ENCODE peak calls at places on chromosomes 13 and 19, in ten cellular contexts. One of them, this sample, is unnamed.
A peak's percentile ranks its signal among the peaks of the same experiment; 100 is the strongest.

GRCh38 chr19:35074426-35075201 is 33.1 kb downstream of the HPN start:
- DNase-seq in fibroblast of the conjunctiva: no peak
- DNase-seq in cardiac fibroblast: no peak
- DNase-seq in HCEC 1CT: no peak
- DNase-seq in GM04503: no peak
- DNase-seq in NCI-H526 treated with DMSO at 0.1 percent for 48 hours: no peak
- DNase-seq in ovary: no peak
- DNase-seq in T-cell: no peak
- DNase-seq in fibroblast of the aortic adventitia: no peak
- DNase-seq in left ventricle myocardium inferior: no peak
- DNase-seq in this sample: no peak

GRCh38 chr13:21033224-21033855 is 28.0 kb downstream of the LATS2 start:
- DNase-seq in NCI-H526 treated with DMSO at 0.1 percent for 48 hours: no peak
- DNase-seq in fibroblast of the aortic adventitia: peak; percentile 58
- DNase-seq in ovary: no peak
- DNase-seq in GM04503: peak; percentile 27
- DNase-seq in T-cell: no peak
- DNase-seq in HCEC 1CT: peak; percentile 32
- DNase-seq in cardiac fibroblast: peak; percentile 73
- DNase-seq in fibroblast of the conjunctiva: peak; percentile 35
- DNase-seq in left ventricle myocardium inferior: no peak
- DNase-seq in this sample: no peak

GRCh38 chr13:51728972-51729371 is 75.0 kb downstream of the DHRS12 start:
- DNase-seq in left ventricle myocardium inferior: no peak
- DNase-seq in NCI-H526 treated with DMSO at 0.1 percent for 48 hours: no peak
- DNase-seq in HCEC 1CT: peak; percentile 90
- DNase-seq in ovary: no peak
- DNase-seq in fibroblast of the conjunctiva: peak; percentile 60
- DNase-seq in GM04503: peak; percentile 40
- DNase-seq in T-cell: no peak
- DNase-seq in cardiac fibroblast: peak; percentile 96
- DNase-seq in fibroblast of the aortic adventitia: peak; percentile 81
- DNase-seq in this sample: no peak

GRCh38 chr13:111912991-111913781 is 153.8 kb upstream of the SOX1 start:
- DNase-seq in GM04503: no peak
- DNase-seq in fibroblast of the aortic adventitia: no peak
- DNase-seq in cardiac fibroblast: no peak
- DNase-seq in NCI-H526 treated with DMSO at 0.1 percent for 48 hours: no peak
- DNase-seq in left ventricle myocardium inferior: no peak
- DNase-seq in HCEC 1CT: no peak
- DNase-seq in ovary: no peak
- DNase-seq in T-cell: no peak
- DNase-seq in fibroblast of the conjunctiva: no peak
- DNase-seq in this sample: no peak

GRCh38 chr13:114047358-114047881 is 73.5 kb upstream of the C13orf46 start:
- DNase-seq in fibroblast of the aortic adventitia: no peak
- DNase-seq in HCEC 1CT: no peak
- DNase-seq in NCI-H526 treated with DMSO at 0.1 percent for 48 hours: peak; percentile 85
- DNase-seq in GM04503: no peak
- DNase-seq in T-cell: no peak
- DNase-seq in fibroblast of the conjunctiva: no peak
- DNase-seq in cardiac fibroblast: no peak
- DNase-seq in ovary: no peak
- DNase-seq in left ventricle myocardium inferior: no peak
- DNase-seq in this sample: no peak

GRCh38 chr19:13812544-13812943 is 17.3 kb downstream of the ZSWIM4 start:
- DNase-seq in HCEC 1CT: no peak
- DNase-seq in GM04503: no peak
- DNase-seq in T-cell: no peak
- DNase-seq in fibroblast of the conjunctiva: no peak
- DNase-seq in NCI-H526 treated with DMSO at 0.1 percent for 48 hours: no peak
- DNase-seq in fibroblast of the aortic adventitia: no peak
- DNase-seq in ovary: no peak
- DNase-seq in cardiac fibroblast: no peak
- DNase-seq in left ventricle myocardium inferior: no peak
- DNase-seq in this sample: no peak

GRCh38 chr19:13082192-13083007 is 20.3 kb downstream of the LYL1 start:
- DNase-seq in HCEC 1CT: peak; percentile 9
- DNase-seq in NCI-H526 treated with DMSO at 0.1 percent for 48 hours: no peak
- DNase-seq in left ventricle myocardium inferior: no peak
- DNase-seq in T-cell: no peak
- DNase-seq in cardiac fibroblast: peak; percentile 32
- DNase-seq in fibroblast of the aortic adventitia: peak; percentile 63
- DNase-seq in fibroblast of the conjunctiva: no peak
- DNase-seq in GM04503: no peak
- DNase-seq in ovary: no peak
- DNase-seq in this sample: no peak

GRCh38 chr19:4120933-4121612 is 2.8 kb downstream of the MAP2K2 start:
- DNase-seq in GM04503: no peak
- DNase-seq in ovary: no peak
- DNase-seq in fibroblast of the conjunctiva: no peak
- DNase-seq in HCEC 1CT: no peak
- DNase-seq in left ventricle myocardium inferior: no peak
- DNase-seq in T-cell: no peak
- DNase-seq in NCI-H526 treated with DMSO at 0.1 percent for 48 hours: no peak
- DNase-seq in fibroblast of the aortic adventitia: no peak
- DNase-seq in cardiac fibroblast: no peak
- DNase-seq in this sample: no peak

GRCh38 chr19:45187421-45188100 is 9.0 kb downstream of the BLOC1S3 start:
- DNase-seq in ovary: no peak
- DNase-seq in HCEC 1CT: no peak
- DNase-seq in cardiac fibroblast: no peak
- DNase-seq in NCI-H526 treated with DMSO at 0.1 percent for 48 hours: peak; percentile 18
- DNase-seq in fibroblast of the conjunctiva: no peak
- DNase-seq in left ventricle myocardium inferior: no peak
- DNase-seq in T-cell: no peak
- DNase-seq in GM04503: no peak
- DNase-seq in fibroblast of the aortic adventitia: no peak
- DNase-seq in this sample: no peak

GRCh38 chr13:43918636-43919035 is 38.9 kb downstream of the LACC1 start:
- DNase-seq in fibroblast of the aortic adventitia: no peak
- DNase-seq in cardiac fibroblast: no peak
- DNase-seq in GM04503: no peak
- DNase-seq in HCEC 1CT: no peak
- DNase-seq in ovary: no peak
- DNase-seq in fibroblast of the conjunctiva: no peak
- DNase-seq in NCI-H526 treated with DMSO at 0.1 percent for 48 hours: no peak
- DNase-seq in T-cell: no peak
- DNase-seq in left ventricle myocardium inferior: no peak
- DNase-seq in this sample: no peak

GRCh38 chr13:105139380-105140285 is 1395.8 kb downstream of the EFNB2 start:
- DNase-seq in fibroblast of the conjunctiva: no peak
- DNase-seq in ovary: no peak
- DNase-seq in GM04503: no peak
- DNase-seq in NCI-H526 treated with DMSO at 0.1 percent for 48 hours: no peak
- DNase-seq in HCEC 1CT: no peak
- DNase-seq in left ventricle myocardium inferior: peak; percentile 26
- DNase-seq in fibroblast of the aortic adventitia: peak; percentile 0
- DNase-seq in T-cell: peak; percentile 49
- DNase-seq in cardiac fibroblast: peak; percentile 50
- DNase-seq in this sample: peak; percentile 28

GRCh38 chr13:30019648-30020626 is 169.5 kb upstream of the UBL3 start:
- DNase-seq in GM04503: no peak
- DNase-seq in T-cell: no peak
- DNase-seq in fibroblast of the conjunctiva: no peak
- DNase-seq in ovary: no peak
- DNase-seq in HCEC 1CT: no peak
- DNase-seq in cardiac fibroblast: no peak
- DNase-seq in fibroblast of the aortic adventitia: no peak
- DNase-seq in left ventricle myocardium inferior: no peak
- DNase-seq in NCI-H526 treated with DMSO at 0.1 percent for 48 hours: no peak
- DNase-seq in this sample: no peak

GRCh38 chr19:21709464-21709863 is 57.9 kb downstream of the ZNF100 start:
- DNase-seq in T-cell: no peak
- DNase-seq in cardiac fibroblast: no peak
- DNase-seq in HCEC 1CT: no peak
- DNase-seq in ovary: no peak
- DNase-seq in fibroblast of the conjunctiva: no peak
- DNase-seq in left ventricle myocardium inferior: no peak
- DNase-seq in NCI-H526 treated with DMSO at 0.1 percent for 48 hours: no peak
- DNase-seq in fibroblast of the aortic adventitia: no peak
- DNase-seq in GM04503: no peak
- DNase-seq in this sample: no peak

GRCh38 chr13:112690242-112690943 is 555 bp downstream of the ATP11A start:
- DNase-seq in left ventricle myocardium inferior: peak; percentile 62
- DNase-seq in GM04503: no peak
- DNase-seq in fibroblast of the aortic adventitia: peak; percentile 35
- DNase-seq in T-cell: no peak
- DNase-seq in ovary: peak; percentile 67
- DNase-seq in HCEC 1CT: no peak
- DNase-seq in fibroblast of the conjunctiva: no peak
- DNase-seq in NCI-H526 treated with DMSO at 0.1 percent for 48 hours: no peak
- DNase-seq in cardiac fibroblast: peak; percentile 31
- DNase-seq in this sample: no peak

GRCh38 chr13:98184796-98185195 is 7.7 kb upstream of the RNF113B start:
- DNase-seq in left ventricle myocardium inferior: no peak
- DNase-seq in ovary: no peak
- DNase-seq in T-cell: no peak
- DNase-seq in cardiac fibroblast: peak; percentile 63
- DNase-seq in GM04503: peak; percentile 50
- DNase-seq in fibroblast of the aortic adventitia: no peak
- DNase-seq in NCI-H526 treated with DMSO at 0.1 percent for 48 hours: no peak
- DNase-seq in HCEC 1CT: no peak
- DNase-seq in fibroblast of the conjunctiva: no peak
- DNase-seq in this sample: no peak

GRCh38 chr13:33015275-33015674 is 948 bp upstream of the KL start:
- DNase-seq in cardiac fibroblast: no peak
- DNase-seq in fibroblast of the aortic adventitia: no peak
- DNase-seq in fibroblast of the conjunctiva: no peak
- DNase-seq in left ventricle myocardium inferior: no peak
- DNase-seq in ovary: no peak
- DNase-seq in HCEC 1CT: no peak
- DNase-seq in T-cell: no peak
- DNase-seq in NCI-H526 treated with DMSO at 0.1 percent for 48 hours: no peak
- DNase-seq in GM04503: no peak
- DNase-seq in this sample: no peak

GRCh38 chr19:39602224-39602623 is at the start of gene LGALS13:
- DNase-seq in GM04503: no peak
- DNase-seq in NCI-H526 treated with DMSO at 0.1 percent for 48 hours: peak; percentile 12
- DNase-seq in T-cell: no peak
- DNase-seq in fibroblast of the conjunctiva: no peak
- DNase-seq in HCEC 1CT: no peak
- DNase-seq in left ventricle myocardium inferior: no peak
- DNase-seq in ovary: no peak
- DNase-seq in fibroblast of the aortic adventitia: no peak
- DNase-seq in cardiac fibroblast: no peak
- DNase-seq in this sample: no peak

GRCh38 chr13:33107403-33107760 is 91.2 kb downstream of the KL start:
- DNase-seq in HCEC 1CT: no peak
- DNase-seq in fibroblast of the conjunctiva: no peak
- DNase-seq in T-cell: no peak
- DNase-seq in cardiac fibroblast: no peak
- DNase-seq in fibroblast of the aortic adventitia: no peak
- DNase-seq in ovary: no peak
- DNase-seq in NCI-H526 treated with DMSO at 0.1 percent for 48 hours: no peak
- DNase-seq in left ventricle myocardium inferior: no peak
- DNase-seq in GM04503: no peak
- DNase-seq in this sample: no peak

GRCh38 chr19:46351241-46352041 is 4.6 kb downstream of the PPP5C start:
- DNase-seq in cardiac fibroblast: peak; percentile 78
- DNase-seq in ovary: no peak
- DNase-seq in NCI-H526 treated with DMSO at 0.1 percent for 48 hours: no peak
- DNase-seq in fibroblast of the conjunctiva: peak; percentile 44
- DNase-seq in fibroblast of the aortic adventitia: peak; percentile 67
- DNase-seq in T-cell: no peak
- DNase-seq in HCEC 1CT: peak; percentile 64
- DNase-seq in left ventricle myocardium inferior: no peak
- DNase-seq in GM04503: no peak
- DNase-seq in this sample: no peak

GRCh38 chr19:49916839-49917733 is 11.9 kb upstream of the ATF5 start:
- DNase-seq in cardiac fibroblast: no peak
- DNase-seq in HCEC 1CT: no peak
- DNase-seq in GM04503: no peak
- DNase-seq in left ventricle myocardium inferior: no peak
- DNase-seq in ovary: no peak
- DNase-seq in fibroblast of the conjunctiva: no peak
- DNase-seq in fibroblast of the aortic adventitia: no peak
- DNase-seq in T-cell: no peak
- DNase-seq in NCI-H526 treated with DMSO at 0.1 percent for 48 hours: no peak
- DNase-seq in this sample: no peak

GRCh38 chr19:5312058-5312457 is 28.6 kb downstream of the PTPRS start:
- DNase-seq in HCEC 1CT: no peak
- DNase-seq in NCI-H526 treated with DMSO at 0.1 percent for 48 hours: no peak
- DNase-seq in cardiac fibroblast: no peak
- DNase-seq in GM04503: no peak
- DNase-seq in left ventricle myocardium inferior: no peak
- DNase-seq in ovary: no peak
- DNase-seq in fibroblast of the conjunctiva: no peak
- DNase-seq in fibroblast of the aortic adventitia: no peak
- DNase-seq in T-cell: no peak
- DNase-seq in this sample: no peak

GRCh38 chr13:26946675-26947342 is 186.2 kb upstream of the GPR12 start:
- DNase-seq in NCI-H526 treated with DMSO at 0.1 percent for 48 hours: peak; percentile 87
- DNase-seq in left ventricle myocardium inferior: no peak
- DNase-seq in T-cell: no peak
- DNase-seq in HCEC 1CT: peak; percentile 60
- DNase-seq in fibroblast of the aortic adventitia: peak; percentile 86
- DNase-seq in fibroblast of the conjunctiva: peak; percentile 18
- DNase-seq in cardiac fibroblast: peak; percentile 73
- DNase-seq in GM04503: peak; percentile 26
- DNase-seq in ovary: no peak
- DNase-seq in this sample: no peak

GRCh38 chr13:92682832-92683517 is 543.6 kb upstream of the GPC6 start:
- DNase-seq in T-cell: no peak
- DNase-seq in GM04503: no peak
- DNase-seq in ovary: no peak
- DNase-seq in fibroblast of the aortic adventitia: peak; percentile 19
- DNase-seq in HCEC 1CT: no peak
- DNase-seq in cardiac fibroblast: no peak
- DNase-seq in left ventricle myocardium inferior: no peak
- DNase-seq in fibroblast of the conjunctiva: no peak
- DNase-seq in NCI-H526 treated with DMSO at 0.1 percent for 48 hours: no peak
- DNase-seq in this sample: no peak

GRCh38 chr13:113577881-113578435 is 6.6 kb upstream of the TFDP1 start:
- DNase-seq in left ventricle myocardium inferior: no peak
- DNase-seq in cardiac fibroblast: no peak
- DNase-seq in T-cell: no peak
- DNase-seq in HCEC 1CT: no peak
- DNase-seq in fibroblast of the conjunctiva: no peak
- DNase-seq in GM04503: no peak
- DNase-seq in NCI-H526 treated with DMSO at 0.1 percent for 48 hours: no peak
- DNase-seq in ovary: no peak
- DNase-seq in fibroblast of the aortic adventitia: no peak
- DNase-seq in this sample: no peak

GRCh38 chr19:5974721-5975387 is 3.1 kb downstream of the RANBP3 start:
- DNase-seq in GM04503: no peak
- DNase-seq in NCI-H526 treated with DMSO at 0.1 percent for 48 hours: no peak
- DNase-seq in cardiac fibroblast: no peak
- DNase-seq in fibroblast of the conjunctiva: no peak
- DNase-seq in fibroblast of the aortic adventitia: no peak
- DNase-seq in ovary: no peak
- DNase-seq in left ventricle myocardium inferior: no peak
- DNase-seq in T-cell: no peak
- DNase-seq in HCEC 1CT: no peak
- DNase-seq in this sample: peak; percentile 38

GRCh38 chr13:74024856-74025255 is 109.3 kb downstream of the KLF12 start:
- DNase-seq in fibroblast of the conjunctiva: no peak
- DNase-seq in left ventricle myocardium inferior: no peak
- DNase-seq in GM04503: no peak
- DNase-seq in cardiac fibroblast: no peak
- DNase-seq in NCI-H526 treated with DMSO at 0.1 percent for 48 hours: no peak
- DNase-seq in HCEC 1CT: no peak
- DNase-seq in ovary: no peak
- DNase-seq in fibroblast of the aortic adventitia: no peak
- DNase-seq in T-cell: no peak
- DNase-seq in this sample: no peak

GRCh38 chr13:41296879-41297646 is 14.0 kb upstream of the NAA16 start:
- DNase-seq in ovary: no peak
- DNase-seq in fibroblast of the aortic adventitia: peak; percentile 46
- DNase-seq in GM04503: no peak
- DNase-seq in left ventricle myocardium inferior: no peak
- DNase-seq in cardiac fibroblast: peak; percentile 19
- DNase-seq in NCI-H526 treated with DMSO at 0.1 percent for 48 hours: no peak
- DNase-seq in T-cell: no peak
- DNase-seq in HCEC 1CT: no peak
- DNase-seq in fibroblast of the conjunctiva: no peak
- DNase-seq in this sample: no peak

GRCh38 chr19:30116984-30117555 is 175.0 kb downstream of the URI1 start:
- DNase-seq in T-cell: no peak
- DNase-seq in NCI-H526 treated with DMSO at 0.1 percent for 48 hours: no peak
- DNase-seq in GM04503: no peak
- DNase-seq in cardiac fibroblast: no peak
- DNase-seq in fibroblast of the aortic adventitia: no peak
- DNase-seq in fibroblast of the conjunctiva: no peak
- DNase-seq in HCEC 1CT: no peak
- DNase-seq in left ventricle myocardium inferior: no peak
- DNase-seq in ovary: no peak
- DNase-seq in this sample: no peak

This sample was measured in effector CD4-positive, alpha-beta T cell.